ENCODE peak calls at places on chromosomes 7 and 10, in ten cellular contexts. X is colonic mucosa, S is IMR-90, M is psoas muscle, W is endothelial cell of umbilical vein, T is WTC11, L is upper lobe of right lung, J is GM10248, R is NB4, H is left ventricle myocardium inferior. F is an unnamed sample.

GRCh38 chr10:34666008-34666700 is 148.9 kb downstream of the PARD3 start:
- DNase-seq in M (no peak), S (peak), T (no peak), W (peak), J (peak), H (no peak), L (no peak), X (peak), R (peak), F (no peak)

GRCh38 chr10:127151541-127151940 is 44.9 kb downstream of the INSYN2A start:
- DNase-seq in W (no peak), J (no peak), L (no peak), R (no peak), T (no peak), H (no peak), M (no peak), X (no peak), S (peak), F (no peak)

GRCh38 chr7:112056409-112056808 is 149.8 kb downstream of the DOCK4 start:
- DNase-seq in S (peak), X (no peak), J (peak), H (no peak), M (no peak), W (peak), T (no peak), L (no peak), R (no peak), F (no peak)

GRCh38 chr7:80611353-80611752 is 27.1 kb upstream of the CD36 start:
- DNase-seq in J (no peak), S (no peak), W (no peak), T (no peak), L (no peak), H (no peak), M (no peak), R (no peak), X (no peak), F (no peak)

GRCh38 chr10:18185621-18186020 is 45.4 kb downstream of the CACNB2 start:
- DNase-seq in R (no peak), L (no peak), H (no peak), M (no peak), J (no peak), W (no peak), S (no peak), X (no peak), T (no peak), F (no peak)

GRCh38 chr7:112162161-112163020 is 43.8 kb downstream of the DOCK4 start:
- DNase-seq in H (peak), W (peak), J (no peak), T (peak), R (peak), S (peak), X (no peak), M (peak), L (peak), F (peak)

GRCh38 chr7:157016352-157017041 is 6.0 kb upstream of the MNX1 start:
- DNase-seq in X (peak), H (no peak), M (no peak), J (peak), W (no peak), L (peak), T (no peak), S (no peak), R (no peak), F (no peak)

GRCh38 chr10:117242463-117242832 is 1.5 kb downstream of the SLC18A2 start:
- DNase-seq in W (no peak), H (no peak), R (no peak), M (no peak), T (no peak), L (no peak), X (no peak), S (no peak), J (no peak), F (no peak)

GRCh38 chr10:3206516-3207157 is 34.1 kb upstream of the PITRM1 start:
- DNase-seq in W (no peak), J (no peak), M (no peak), T (no peak), H (no peak), R (no peak), L (no peak), S (no peak), X (no peak), F (no peak)

GRCh38 chr10:77377034-77377433 is 260.6 kb downstream of the KCNMA1 start:
- DNase-seq in J (no peak), X (no peak), L (no peak), H (no peak), T (no peak), W (no peak), S (peak), M (no peak), R (no peak), F (no peak)

GRCh38 chr7:25852249-25852994 is 299.6 kb upstream of the NFE2L3 start:
- DNase-seq in X (peak), J (no peak), T (peak), M (peak), S (no peak), R (peak), W (no peak), H (no peak), L (no peak), F (peak)

DNA sequence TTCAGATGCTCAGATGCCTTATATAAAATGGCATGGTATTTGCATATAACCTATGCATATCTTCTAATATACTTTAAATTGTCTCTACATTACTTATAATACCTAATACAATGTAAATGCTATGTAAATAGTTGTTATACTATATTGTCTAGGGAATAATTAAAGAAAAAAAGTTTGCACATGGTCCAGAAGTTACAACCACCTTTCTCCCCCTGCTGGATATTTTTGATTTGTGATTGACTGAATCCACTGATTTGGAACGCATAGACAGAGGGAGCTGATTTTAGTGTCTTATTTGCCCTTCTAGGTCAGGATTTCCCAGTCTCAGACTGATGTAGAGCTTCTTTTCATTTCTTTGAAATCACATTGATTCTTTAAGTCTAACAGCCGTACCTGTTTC is 31.8 kb downstream of the MDFIC start:
- DNase-seq in S (no peak), M (no peak), X (no peak), W (no peak), J (no peak), R (no peak), L (no peak), H (no peak), T (no peak), F (no peak)
- TF ChIP-seq CTCF in S (no peak), M (no peak), X (no peak), W (no peak), J (no peak), R (no peak), L (no peak), H (no peak), T (no peak), F (no peak)

DNA sequence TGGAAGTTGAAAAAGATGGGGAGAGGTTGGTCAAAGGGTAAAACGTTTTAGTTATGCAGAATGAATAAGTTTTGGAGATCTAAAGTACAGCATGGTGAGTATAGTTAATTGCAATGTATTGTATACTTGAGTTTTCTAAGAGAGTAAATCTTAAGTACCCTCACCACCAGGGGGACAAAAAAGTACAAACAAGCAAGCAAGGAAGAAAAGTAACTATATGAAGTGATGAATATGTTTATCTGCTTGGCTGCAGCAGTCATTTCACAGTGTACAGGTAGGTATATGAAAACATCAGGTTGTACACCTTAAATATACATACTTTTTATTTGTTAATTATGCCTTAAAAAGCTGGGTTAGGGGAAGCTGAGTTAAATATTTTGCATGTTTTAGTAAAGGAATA is 157.3 kb downstream of the PCLO start:
- DNase-seq in X (no peak), S (no peak), M (no peak), T (no peak), W (peak), L (no peak), R (peak), J (no peak), H (no peak), F (no peak)
- TF ChIP-seq CTCF in X (no peak), S (no peak), M (no peak), T (peak), W (peak), L (no peak), R (no peak), J (no peak), H (peak), F (peak)

GRCh38 chr7:136874393-136875032 is 6.1 kb downstream of the CHRM2 start:
- DNase-seq in L (no peak), X (no peak), H (no peak), R (peak), S (peak), T (no peak), M (no peak), J (no peak), W (peak), F (no peak)
- TF ChIP-seq CTCF in L (peak), X (no peak), H (peak), R (peak), S (peak), T (peak), M (no peak), J (peak), W (peak), F (peak)

GRCh38 chr7:89334785-89335184 is 539.2 kb upstream of the TEX47 start:
- DNase-seq in L (no peak), J (no peak), W (no peak), R (peak), M (no peak), X (no peak), T (no peak), H (no peak), S (no peak), F (no peak)
- TF ChIP-seq CTCF in L (peak), J (no peak), W (no peak), R (peak), M (no peak), X (no peak), T (no peak), H (peak), S (no peak), F (no peak)